ENCODE peak calls at places on chromosomes 16 and 17, in four cellular contexts. One of them, this sample, is unnamed.

GRCh38 chr16:79272141-79272577 is 328.4 kb downstream of the MAF start:
- DNase-seq in WTC11: no peak
- DNase-seq in HepG2: no peak
- DNase-seq in K562: no peak
- DNase-seq in this sample: no peak

GRCh38 chr17:15377200-15377599 is 35.8 kb upstream of the TEKT3 start:
- DNase-seq in WTC11: no peak
- DNase-seq in HepG2: no peak
- DNase-seq in K562: no peak
- DNase-seq in this sample: no peak

GRCh38 chr17:20122236-20122879 is 113.2 kb downstream of the SPECC1 start:
- DNase-seq in WTC11: no peak
- DNase-seq in HepG2: no peak
- DNase-seq in K562: no peak
- DNase-seq in this sample: no peak

GRCh38 chr16:23286131-23286532 is 16.0 kb upstream of the SCNN1B start:
- DNase-seq in WTC11: no peak
- DNase-seq in HepG2: no peak
- DNase-seq in K562: no peak
- DNase-seq in this sample: no peak

GRCh38 chr17:2396568-2397246 is 4.2 kb downstream of the MNT start:
- DNase-seq in WTC11: peak
- DNase-seq in HepG2: peak
- DNase-seq in K562: peak
- DNase-seq in this sample: no peak

GRCh38 chr17:43018008-43018853 is 4.0 kb downstream of the VAT1 start:
- DNase-seq in WTC11: no peak
- DNase-seq in HepG2: no peak
- DNase-seq in K562: no peak
- DNase-seq in this sample: no peak

GRCh38 chr16:89144681-89145080 is 26.9 kb upstream of the CDH15 start:
- DNase-seq in WTC11: no peak
- DNase-seq in HepG2: no peak
- DNase-seq in K562: no peak
- DNase-seq in this sample: no peak

GRCh38 chr17:69723741-69724140 is 309.2 kb downstream of the MAP2K6 start:
- DNase-seq in WTC11: no peak
- DNase-seq in HepG2: no peak
- DNase-seq in K562: no peak
- DNase-seq in this sample: no peak

GRCh38 chr16:82138478-82139285 is 31.3 kb downstream of the MPHOSPH6 start:
- DNase-seq in WTC11: no peak
- DNase-seq in HepG2: no peak
- DNase-seq in K562: no peak
- DNase-seq in this sample: no peak

GRCh38 chr16:85360323-85361277 is 248.3 kb upstream of the CIBAR2 start:
- DNase-seq in WTC11: no peak
- DNase-seq in HepG2: no peak
- DNase-seq in K562: no peak
- DNase-seq in this sample: no peak

GRCh38 chr16:89114159-89114981 is 20.7 kb downstream of the ACSF3 start:
- DNase-seq in WTC11: peak
- DNase-seq in HepG2: no peak
- DNase-seq in K562: no peak
- DNase-seq in this sample: no peak

GRCh38 chr16:89410794-89411309 is 79.5 kb downstream of the ANKRD11 start:
- DNase-seq in WTC11: no peak
- DNase-seq in HepG2: peak
- DNase-seq in K562: no peak
- DNase-seq in this sample: no peak

GRCh38 chr17:68705331-68706166 is 104.4 kb upstream of the FAM20A start:
- DNase-seq in WTC11: no peak
- DNase-seq in HepG2: no peak
- DNase-seq in K562: no peak
- DNase-seq in this sample: no peak

GRCh38 chr16:4218202-4218601 is 23.7 kb downstream of the SRL start:
- DNase-seq in WTC11: no peak
- DNase-seq in HepG2: no peak
- DNase-seq in K562: no peak
- DNase-seq in this sample: no peak

GRCh38 chr16:46673320-46674013 is 15.5 kb downstream of the VPS35 start:
- DNase-seq in WTC11: peak
- DNase-seq in HepG2: peak
- DNase-seq in K562: peak
- DNase-seq in this sample: peak

GRCh38 chr16:22424161-22424937 is 49.9 kb upstream of the CDR2 start:
- DNase-seq in WTC11: no peak
- DNase-seq in HepG2: no peak
- DNase-seq in K562: no peak
- DNase-seq in this sample: no peak

GRCh38 chr17:6365187-6365943 is 69.6 kb downstream of the AIPL1 start:
- DNase-seq in WTC11: no peak
- DNase-seq in HepG2: no peak
- DNase-seq in K562: no peak
- DNase-seq in this sample: no peak

GRCh38 chr17:31549121-31549524 is 157.6 kb downstream of the RAB11FIP4 start:
- DNase-seq in WTC11: no peak
- DNase-seq in HepG2: peak
- DNase-seq in K562: no peak
- DNase-seq in this sample: no peak

GRCh38 chr17:18319604-18320256 is 4.6 kb downstream of the SMCR8 start:
- DNase-seq in WTC11: peak
- DNase-seq in HepG2: peak
- DNase-seq in K562: no peak
- DNase-seq in this sample: peak

GRCh38 chr16:65002265-65002664 is 119.6 kb downstream of the CDH11 start:
- DNase-seq in WTC11: no peak
- DNase-seq in HepG2: no peak
- DNase-seq in K562: no peak
- DNase-seq in this sample: no peak

GRCh38 chr16:86298166-86299131 is 211.9 kb upstream of the FOXF1 start:
- DNase-seq in WTC11: no peak
- DNase-seq in HepG2: no peak
- DNase-seq in K562: no peak
- DNase-seq in this sample: no peak

GRCh38 chr17:56629450-56630187 is 36.1 kb downstream of the NOG start:
- DNase-seq in WTC11: peak
- DNase-seq in HepG2: peak
- DNase-seq in K562: peak
- DNase-seq in this sample: peak

GRCh38 chr17:55693244-55694216 is 29.1 kb downstream of the TMEM100 start:
- DNase-seq in WTC11: no peak
- DNase-seq in HepG2: no peak
- DNase-seq in K562: no peak
- DNase-seq in this sample: no peak

GRCh38 chr17:66965801-66966528 is 1.5 kb downstream of the CACNG4 start:
- DNase-seq in WTC11: peak
- DNase-seq in HepG2: no peak
- DNase-seq in K562: no peak
- DNase-seq in this sample: no peak

GRCh38 chr17:60390881-60391418 is 983 bp downstream of the USP32 start:
- DNase-seq in WTC11: no peak
- DNase-seq in HepG2: peak
- DNase-seq in K562: no peak
- DNase-seq in this sample: peak

GRCh38 chr16:58088116-58088515 is 41.1 kb downstream of the CFAP20 start:
- DNase-seq in WTC11: no peak
- DNase-seq in HepG2: no peak
- DNase-seq in K562: no peak
- DNase-seq in this sample: no peak
- TF ChIP-seq ELF4 in WTC11: no peak
- TF ChIP-seq ELF4 in HepG2: no peak
- TF ChIP-seq ELF4 in K562: no peak
- TF ChIP-seq ELF4 in this sample: no peak

DNA sequence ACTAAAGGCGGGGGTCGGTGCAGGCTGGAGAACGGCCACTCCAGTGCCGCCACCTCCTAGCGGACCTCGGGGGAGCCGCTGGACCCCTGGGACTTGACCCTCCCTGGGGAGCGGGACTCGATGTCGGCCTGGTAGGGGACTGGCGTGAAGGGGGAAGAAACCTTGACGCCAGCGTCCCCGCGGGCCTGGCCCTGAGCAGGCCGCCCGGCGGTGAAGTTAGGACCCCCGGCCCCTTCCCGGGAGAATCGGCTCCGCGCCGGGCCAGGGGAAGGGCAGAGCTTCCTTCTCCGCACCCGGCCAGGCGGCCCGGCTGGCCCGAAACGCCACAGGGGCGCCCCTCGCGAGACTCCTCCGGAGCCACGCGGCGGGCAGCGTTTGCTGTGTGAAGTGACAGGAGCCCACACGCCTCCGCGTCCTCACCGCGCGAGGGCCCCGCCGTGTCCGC is 389 bp downstream of the DUS1L start:
- DNase-seq in WTC11: no peak
- DNase-seq in HepG2: no peak
- DNase-seq in K562: no peak
- DNase-seq in this sample: no peak
- TF ChIP-seq ELF4 in WTC11: no peak
- TF ChIP-seq ELF4 in HepG2: no peak
- TF ChIP-seq ELF4 in K562: no peak
- TF ChIP-seq ELF4 in this sample: no peak

DNA sequence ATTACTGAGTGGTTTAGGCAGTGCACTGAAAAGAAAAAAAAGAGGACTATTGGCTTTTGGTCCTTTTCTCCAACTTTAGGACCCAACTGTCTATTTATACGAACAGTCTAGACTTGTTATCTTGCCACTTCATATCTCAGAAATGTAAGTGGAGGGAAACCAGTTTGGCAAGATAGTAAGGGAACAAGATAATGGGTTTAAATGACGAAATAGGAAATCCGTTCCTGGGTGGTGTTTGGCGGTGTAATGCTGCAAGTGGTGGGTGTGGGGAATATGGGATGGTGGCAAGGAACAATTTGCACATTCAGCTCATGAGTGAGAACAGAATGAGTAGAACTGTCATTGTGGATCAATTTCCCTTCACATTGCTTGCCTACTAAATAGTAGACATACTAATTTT is 44.7 kb downstream of the GRB7 start:
- DNase-seq in WTC11: no peak
- DNase-seq in HepG2: no peak
- DNase-seq in K562: no peak
- DNase-seq in this sample: no peak
- TF ChIP-seq ELF4 in WTC11: no peak
- TF ChIP-seq ELF4 in HepG2: no peak
- TF ChIP-seq ELF4 in K562: no peak
- TF ChIP-seq ELF4 in this sample: no peak

GRCh38 chr17:53119773-53120172 is 703.0 kb upstream of the KIF2B start:
- DNase-seq in WTC11: no peak
- DNase-seq in HepG2: no peak
- DNase-seq in K562: no peak
- DNase-seq in this sample: no peak
- TF ChIP-seq ELF4 in WTC11: no peak
- TF ChIP-seq ELF4 in HepG2: no peak
- TF ChIP-seq ELF4 in K562: no peak
- TF ChIP-seq ELF4 in this sample: no peak

DNA sequence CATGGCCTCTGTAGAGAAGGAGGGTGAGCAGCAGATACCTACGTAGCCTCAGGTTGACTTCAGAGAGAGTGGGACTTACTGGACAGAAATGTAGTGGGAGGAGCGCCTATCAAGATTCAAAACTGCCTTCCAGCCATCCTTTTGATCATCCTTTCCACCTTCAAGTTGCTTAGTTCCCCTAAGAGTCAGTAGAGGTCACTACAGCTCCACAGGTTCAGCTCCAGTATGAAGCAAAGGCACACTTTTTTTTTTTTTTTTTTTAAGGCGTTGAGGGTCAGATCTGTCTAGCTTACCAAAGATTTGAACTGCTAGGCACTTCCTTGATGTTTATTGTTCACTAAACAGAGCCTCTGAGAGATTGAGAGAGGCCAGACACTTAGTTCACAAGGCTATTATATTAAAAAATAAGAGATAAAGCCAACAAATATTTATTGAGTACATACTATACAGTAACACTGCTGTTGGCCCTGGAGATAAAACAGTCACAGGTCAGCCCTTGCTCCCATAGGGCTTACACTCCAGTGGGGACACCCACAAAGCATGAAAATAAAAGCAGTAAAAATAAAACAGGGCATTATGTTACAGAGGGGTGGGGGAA is 3.1 kb downstream of the RNF227 start:
- DNase-seq in WTC11: no peak
- DNase-seq in HepG2: peak
- DNase-seq in K562: peak
- DNase-seq in this sample: peak
- TF ChIP-seq ELF4 in WTC11: no peak
- TF ChIP-seq ELF4 in HepG2: no peak
- TF ChIP-seq ELF4 in K562: no peak
- TF ChIP-seq ELF4 in this sample: no peak

DNA sequence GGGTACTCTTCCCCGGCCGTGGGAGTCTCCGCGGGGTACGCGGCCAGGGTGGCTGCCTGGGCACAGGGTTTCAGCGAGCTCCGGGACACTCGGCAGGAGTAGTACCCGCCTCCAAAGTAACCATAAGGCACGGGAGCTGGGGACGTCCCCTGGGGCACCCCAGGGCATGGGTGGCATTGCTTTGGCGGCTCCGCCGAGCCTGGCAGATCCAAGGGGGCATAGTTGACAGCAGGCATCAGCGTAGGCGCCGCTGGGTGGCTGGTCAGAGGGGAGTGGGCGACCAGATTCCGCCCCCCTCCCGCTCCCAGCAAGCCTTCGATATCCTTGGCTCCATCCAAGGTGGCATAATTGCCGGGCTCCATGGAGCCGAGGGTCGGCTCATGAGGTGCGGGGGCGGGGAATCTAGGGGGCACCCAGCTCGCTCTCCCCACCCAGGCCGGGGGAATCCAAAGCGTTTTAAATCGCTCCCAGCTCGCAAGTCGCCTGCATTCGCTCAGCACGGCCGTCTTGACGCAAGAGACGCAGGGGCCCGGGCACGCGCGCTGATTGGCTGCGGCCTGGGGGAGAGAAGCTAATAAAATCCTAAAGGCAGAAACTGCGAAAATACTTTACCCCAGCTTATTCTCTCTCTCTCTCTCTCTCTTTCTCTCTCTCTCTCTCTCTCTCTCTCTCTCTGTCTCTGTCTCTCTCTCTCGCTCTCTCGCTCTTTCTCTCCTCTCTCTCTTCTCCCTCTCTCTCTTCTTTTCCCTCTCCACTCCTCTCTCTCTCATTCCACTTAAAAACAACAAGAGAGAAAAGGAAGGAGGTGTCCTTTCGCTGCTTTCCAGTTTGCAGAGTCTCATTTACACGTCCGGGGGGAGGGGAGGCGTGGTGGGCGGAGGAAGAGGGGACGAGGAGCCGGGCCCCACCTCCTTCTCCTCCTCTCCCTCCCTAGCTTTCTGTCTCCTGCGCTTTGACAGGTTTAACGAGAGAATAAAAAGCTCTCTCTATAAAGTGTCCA is at the start of gene HOXB13:
- DNase-seq in WTC11: no peak
- DNase-seq in HepG2: no peak
- DNase-seq in K562: peak
- DNase-seq in this sample: peak
- TF ChIP-seq ELF4 in WTC11: no peak
- TF ChIP-seq ELF4 in HepG2: no peak
- TF ChIP-seq ELF4 in K562: peak
- TF ChIP-seq ELF4 in this sample: no peak